ENCODE peak calls at places on chromosome 3, in six cellular contexts. Y is cardiac fibroblast, U is foreskin fibroblast, I is ELR, F is fibroblast of gingiva, Z is SJSA1. X is an unnamed sample.

GRCh38 chr3:125003369-125003853 is 52.4 kb downstream of the HEG1 start:
- DNase-seq in Y (peak), U (peak), I (peak), F (no peak), Z (peak), X (no peak)

GRCh38 chr3:73442152-73442551 is 182.6 kb downstream of the PDZRN3 start:
- DNase-seq in Y (no peak), U (no peak), I (no peak), F (no peak), Z (no peak), X (no peak)

GRCh38 chr3:71183544-71183943 is 400.0 kb downstream of the FOXP1 start:
- DNase-seq in Y (no peak), U (no peak), I (no peak), F (no peak), Z (no peak), X (no peak)

GRCh38 chr3:171790898-171791694 is 19.2 kb downstream of the PLD1 start:
- DNase-seq in Y (peak), U (peak), I (peak), F (peak), Z (no peak), X (no peak)

GRCh38 chr3:138440137-138440536 is 5.7 kb downstream of the ESYT3 start:
- DNase-seq in Y (no peak), U (no peak), I (no peak), F (no peak), Z (peak), X (no peak)

GRCh38 chr3:131713416-131714118 is 210.8 kb upstream of the MRPL3 start:
- DNase-seq in Y (no peak), U (peak), I (no peak), F (no peak), Z (no peak), X (no peak)

GRCh38 chr3:185687479-185687878 is 101.4 kb downstream of the SENP2 start:
- DNase-seq in Y (peak), U (peak), I (peak), F (peak), Z (no peak), X (no peak)

GRCh38 chr3:141360888-141361598 is 7.3 kb upstream of the ZBTB38 start:
- DNase-seq in Y (peak), U (peak), I (peak), F (peak), Z (peak), X (peak)

GRCh38 chr3:184262166-184262926 is 993 bp upstream of the CAMK2N2 start:
- DNase-seq in Y (no peak), U (no peak), I (no peak), F (no peak), Z (peak), X (no peak)

GRCh38 chr3:50121416-50122032 is 32.8 kb downstream of the RBM5 start:
- DNase-seq in Y (peak), U (peak), I (peak), F (peak), Z (peak), X (no peak)

GRCh38 chr3:45226206-45226915 is at the start of gene TMEM158:
- DNase-seq in Y (peak), U (peak), I (peak), F (peak), Z (peak), X (no peak)

GRCh38 chr3:86986666-86987420 is 4.1 kb downstream of the VGLL3 start:
- DNase-seq in Y (peak), U (peak), I (peak), F (peak), Z (peak), X (no peak)

GRCh38 chr3:54578417-54578816 is 349.4 kb downstream of the LRTM1 start:
- DNase-seq in Y (no peak), U (peak), I (no peak), F (peak), Z (no peak), X (no peak)

GRCh38 chr3:129504471-129505100 is 23.9 kb upstream of the RHO start:
- DNase-seq in Y (no peak), U (no peak), I (no peak), F (peak), Z (no peak), X (no peak)

GRCh38 chr3:194446172-194446571 is 40.6 kb downstream of the ATP13A3 start:
- DNase-seq in Y (no peak), U (no peak), I (no peak), F (no peak), Z (no peak), X (no peak)

GRCh38 chr3:156553705-156554356 is 1.1 kb downstream of the SSR3 start:
- DNase-seq in Y (peak), U (peak), I (peak), F (peak), Z (no peak), X (no peak)

GRCh38 chr3:8460815-8461482 is 40.7 kb upstream of the LMCD1 start:
- DNase-seq in Y (peak), U (peak), I (no peak), F (peak), Z (no peak), X (no peak)

GRCh38 chr3:14861031-14861430 is 42.3 kb downstream of the FGD5 start:
- DNase-seq in Y (peak), U (no peak), I (no peak), F (no peak), Z (no peak), X (no peak)

GRCh38 chr3:123755508-123755907 is 128.6 kb downstream of the MYLK start:
- DNase-seq in Y (no peak), U (no peak), I (no peak), F (no peak), Z (no peak), X (no peak)

GRCh38 chr3:188097786-188098185 is 56.2 kb upstream of the LPP start:
- DNase-seq in Y (no peak), U (no peak), I (no peak), F (no peak), Z (no peak), X (no peak)

GRCh38 chr3:141979050-141979671 is 102.7 kb downstream of the ATP1B3 start:
- DNase-seq in Y (peak), U (peak), I (peak), F (peak), Z (peak), X (peak)

GRCh38 chr3:197736010-197736490 is 654 bp downstream of the RUBCN start:
- DNase-seq in Y (no peak), U (peak), I (peak), F (peak), Z (peak), X (no peak)

X was measured in HFF-Myc.